ENCODE peak calls at places on chromosomes 2 and 18, in ten cellular contexts. D is A549; M is breast epithelium; E is right atrium auricular region; K is spleen; X is chondrocyte; O is CD4-positive, alpha-beta T cell; P is GM23338; C is AG09309; Y is upper lobe of right lung. B is an unnamed sample.

GRCh38 chr2:197883354-197884032 is 79.1 kb downstream of the PLCL1 start:
- DNase-seq in M (no peak), D (no peak), E (no peak), K (no peak), Y (no peak), C (no peak), P (no peak), O (no peak), X (no peak), B (no peak)

GRCh38 chr2:109261906-109262631 is 133.1 kb downstream of the SH3RF3 start:
- DNase-seq in P (no peak), O (no peak), C (no peak), K (peak), E (no peak), X (no peak), Y (peak), M (no peak), D (no peak), B (no peak)

GRCh38 chr2:233387667-233388528 is 33.6 kb downstream of the DGKD start:
- DNase-seq in K (no peak), X (peak), O (no peak), Y (peak), C (peak), E (peak), M (peak), D (peak), P (no peak), B (no peak)

GRCh38 chr18:61435064-61435652 is 101.9 kb downstream of the CDH20 start:
- DNase-seq in O (no peak), E (no peak), P (peak), Y (no peak), K (no peak), M (no peak), C (no peak), D (peak), X (no peak), B (no peak)

GRCh38 chr2:1976725-1977416 is 232.6 kb upstream of the PXDN start:
- DNase-seq in Y (no peak), E (peak), K (no peak), P (no peak), D (no peak), O (no peak), C (no peak), X (no peak), M (no peak), B (no peak)

GRCh38 chr2:179193759-179194394 is 70.8 kb downstream of the SESTD1 start:
- DNase-seq in O (no peak), M (no peak), D (no peak), P (peak), E (no peak), Y (no peak), X (no peak), K (no peak), C (no peak), B (no peak)

GRCh38 chr2:40511661-40512213 is 59.8 kb upstream of the SLC8A1 start:
- DNase-seq in Y (no peak), E (no peak), C (peak), O (no peak), M (no peak), P (peak), D (no peak), K (no peak), X (no peak), B (no peak)

GRCh38 chr18:77065221-77065981 is 67.2 kb downstream of the MBP start:
- DNase-seq in O (no peak), Y (peak), C (peak), D (peak), M (peak), E (peak), K (peak), P (no peak), X (no peak), B (no peak)

GRCh38 chr2:24233321-24233720 is 58.5 kb downstream of the FAM228A start:
- DNase-seq in D (no peak), K (no peak), M (no peak), Y (no peak), O (no peak), E (no peak), P (no peak), X (no peak), C (no peak), B (no peak)

GRCh38 chr2:85286913-85287312 is 40.9 kb downstream of the TGOLN2 start:
- DNase-seq in M (no peak), E (no peak), O (no peak), K (no peak), Y (no peak), X (no peak), D (no peak), P (no peak), C (no peak), B (no peak)

GRCh38 chr18:267380-267687 is 513 bp downstream of the THOC1 start:
- DNase-seq in P (peak), D (peak), E (no peak), O (no peak), C (no peak), Y (no peak), M (no peak), K (no peak), X (no peak), B (no peak)

GRCh38 chr18:44599409-44599808 is 81.3 kb upstream of the SETBP1 start:
- DNase-seq in K (no peak), C (no peak), D (no peak), P (peak), E (peak), X (no peak), M (peak), O (no peak), Y (no peak), B (no peak)

GRCh38 chr2:147689510-147689909 is 155.3 kb upstream of the ACVR2A start:
- DNase-seq in D (no peak), X (no peak), M (no peak), C (no peak), E (no peak), Y (no peak), P (no peak), O (no peak), K (no peak), B (no peak)

GRCh38 chr18:23259701-23260661 is 124.7 kb downstream of the CABLES1 start:
- DNase-seq in M (peak), Y (peak), O (no peak), X (no peak), E (peak), C (peak), D (no peak), K (peak), P (peak), B (no peak)

GRCh38 chr2:202577250-202578183 is 57.3 kb upstream of the FAM117B start:
- DNase-seq in C (no peak), X (no peak), E (no peak), Y (no peak), D (no peak), O (no peak), M (no peak), K (no peak), P (no peak), B (no peak)

GRCh38 chr2:121088251-121089004 is 196.6 kb downstream of the TFCP2L1 start:
- DNase-seq in E (no peak), O (no peak), P (no peak), X (peak), M (no peak), K (no peak), C (no peak), D (no peak), Y (no peak), B (no peak)

DNA sequence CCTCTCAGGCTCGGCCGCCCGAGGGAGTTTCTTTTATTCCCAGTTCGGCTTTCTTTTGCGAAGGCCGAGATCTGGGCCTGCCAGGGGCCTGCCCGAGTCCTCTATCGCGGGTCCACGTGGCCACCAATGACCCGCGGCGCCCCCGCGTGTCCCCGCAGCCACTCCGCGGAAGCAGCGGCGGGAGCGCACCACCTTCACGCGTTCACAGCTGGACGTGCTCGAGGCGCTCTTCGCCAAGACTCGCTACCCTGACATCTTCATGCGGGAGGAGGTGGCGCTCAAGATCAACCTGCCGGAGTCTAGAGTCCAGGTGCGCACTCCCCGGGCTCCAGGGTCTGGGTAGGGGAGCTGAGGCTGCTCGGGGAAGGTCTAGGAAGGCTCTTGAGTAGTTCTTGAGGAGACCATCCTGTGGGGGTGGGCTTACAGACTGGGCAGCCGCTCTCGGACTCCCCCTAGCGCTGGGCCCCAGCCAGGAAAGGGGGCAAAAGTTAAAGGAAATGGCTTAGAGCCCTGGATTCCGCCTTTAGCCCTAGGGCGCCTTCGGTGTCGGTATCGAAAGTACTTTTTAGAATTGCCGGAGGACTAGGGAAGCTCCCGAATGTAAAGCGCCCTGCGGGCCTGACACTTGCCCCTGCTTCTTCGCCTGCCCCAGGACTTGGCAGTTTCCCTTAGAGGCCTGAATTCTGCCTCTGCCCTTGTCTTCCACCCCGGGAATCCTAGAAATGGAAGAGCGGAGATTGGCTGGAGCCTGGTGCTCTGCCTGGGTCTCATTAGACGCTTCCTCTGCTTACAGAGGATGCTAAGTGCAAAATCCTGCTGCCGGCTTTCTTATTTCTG is 3.5 kb downstream of the OTX1 start:
- DNase-seq in M (no peak), K (no peak), Y (no peak), X (no peak), E (no peak), O (no peak), D (no peak), P (peak), C (no peak), B (peak)
- TF ChIP-seq CTCF in M (no peak), K (no peak), Y (peak), X (peak), E (no peak), O (no peak), D (no peak), P (peak), C (peak), B (peak)

GRCh38 chr18:54916507-54916906 is 42.8 kb downstream of the CCDC68 start:
- DNase-seq in K (no peak), Y (no peak), P (no peak), M (no peak), O (no peak), E (no peak), D (no peak), C (no peak), X (no peak), B (no peak)
- TF ChIP-seq CTCF in K (no peak), Y (no peak), P (peak), M (no peak), O (no peak), E (no peak), D (no peak), C (no peak), X (no peak), B (no peak)

DNA sequence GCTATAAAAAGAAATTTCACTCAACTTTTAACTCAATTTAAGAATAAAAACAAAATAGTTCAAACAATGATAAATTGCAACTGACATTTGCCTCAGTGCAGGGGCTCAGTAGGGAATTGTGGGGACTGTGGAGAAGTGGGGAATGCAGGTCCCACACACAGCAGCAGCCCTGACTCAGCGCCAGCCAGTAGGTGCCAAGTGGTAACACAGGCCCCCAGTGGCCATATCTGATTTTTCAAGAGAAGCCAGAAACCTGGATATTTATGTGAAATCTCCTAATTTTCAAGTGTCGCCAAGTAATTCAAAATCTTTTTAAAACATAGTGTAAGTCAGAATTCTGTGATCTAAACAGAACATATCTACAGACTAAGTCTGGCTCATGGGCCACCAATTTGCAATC is 186.3 kb downstream of the EN1 start:
- DNase-seq in X (no peak), E (no peak), P (peak), C (no peak), D (no peak), Y (no peak), M (no peak), K (no peak), O (no peak), B (no peak)
- TF ChIP-seq CTCF in X (peak), E (no peak), P (no peak), C (no peak), D (no peak), Y (no peak), M (no peak), K (no peak), O (no peak), B (no peak)

GRCh38 chr2:222833410-222833809 is 27.4 kb upstream of the ACSL3 start:
- DNase-seq in E (no peak), O (no peak), K (no peak), Y (no peak), P (no peak), M (no peak), C (no peak), X (no peak), D (no peak), B (no peak)
- TF ChIP-seq CTCF in E (no peak), O (no peak), K (no peak), Y (no peak), P (no peak), M (no peak), C (no peak), X (no peak), D (no peak), B (no peak)

GRCh38 chr2:33599175-33599942 is at the start of gene FAM98A:
- DNase-seq in Y (peak), M (peak), D (peak), P (peak), C (peak), K (peak), O (peak), E (peak), X (peak), B (peak)
- TF ChIP-seq CTCF in Y (peak), M (no peak), D (no peak), P (peak), C (no peak), K (peak), O (no peak), E (no peak), X (peak), B (peak)

GRCh38 chr18:32891130-32891529 is 118.3 kb upstream of the KLHL14 start:
- DNase-seq in D (no peak), M (no peak), P (no peak), K (no peak), C (no peak), Y (no peak), E (no peak), O (no peak), X (no peak), B (no peak)

GRCh38 chr18:32891797-32892196 is 119.0 kb upstream of the KLHL14 start:
- DNase-seq in E (no peak), P (no peak), C (no peak), X (no peak), M (no peak), Y (no peak), O (no peak), D (no peak), K (no peak), B (no peak)

GRCh38 chr18:32889620-32890593 is 117.1 kb upstream of the KLHL14 start:
- DNase-seq in Y (no peak), X (no peak), E (no peak), K (no peak), P (peak), D (no peak), M (no peak), C (no peak), O (no peak), B (no peak)

GRCh38 chr18:32896781-32897547 is 124.1 kb upstream of the KLHL14 start:
- DNase-seq in E (no peak), D (no peak), Y (no peak), X (no peak), K (no peak), P (peak), C (no peak), O (no peak), M (no peak), B (no peak)

GRCh38 chr18:32893915-32894314 is 121.1 kb upstream of the KLHL14 start:
- DNase-seq in D (peak), O (no peak), C (no peak), X (no peak), K (no peak), P (peak), E (no peak), M (no peak), Y (no peak), B (no peak)
- TF ChIP-seq CTCF in D (no peak), O (no peak), C (peak), X (peak), K (peak), P (peak), E (no peak), M (no peak), Y (no peak), B (peak)

GRCh38 chr18:56307771-56308170 is 330.6 kb downstream of the TXNL1 start:
- DNase-seq in O (no peak), E (no peak), D (no peak), Y (no peak), K (no peak), M (no peak), C (no peak), X (no peak), P (no peak), B (no peak)

GRCh38 chr18:56309104-56309503 is 329.3 kb downstream of the TXNL1 start:
- DNase-seq in K (no peak), E (no peak), M (no peak), O (no peak), P (no peak), C (no peak), Y (no peak), D (no peak), X (no peak), B (no peak)

GRCh38 chr18:56306793-56307192 is 331.6 kb downstream of the TXNL1 start:
- DNase-seq in E (no peak), Y (no peak), P (no peak), K (no peak), C (no peak), M (no peak), X (no peak), D (no peak), O (no peak), B (no peak)

GRCh38 chr18:56305583-56305982 is 332.8 kb downstream of the TXNL1 start:
- DNase-seq in D (no peak), C (no peak), M (no peak), Y (no peak), K (no peak), X (no peak), E (no peak), P (no peak), O (no peak), B (no peak)

DNA sequence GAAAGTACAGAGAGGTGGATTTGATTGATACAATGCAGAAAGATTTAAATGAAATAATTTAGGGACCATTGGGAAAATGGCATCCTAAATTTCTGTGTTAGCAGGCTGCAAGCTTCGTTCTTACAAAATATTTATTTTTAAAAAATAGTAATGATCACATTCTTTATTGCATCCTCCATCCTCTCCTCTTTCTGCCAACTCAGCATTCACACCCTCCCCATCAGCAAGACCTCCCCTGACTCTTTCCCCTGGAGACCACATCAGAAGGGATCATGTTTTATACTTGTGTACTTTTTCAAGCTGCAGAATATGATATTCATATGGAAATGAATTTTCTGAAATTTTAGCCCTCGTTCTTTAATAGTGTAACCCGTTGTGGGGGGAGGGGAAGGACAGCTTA is 331.0 kb downstream of the TXNL1 start:
- DNase-seq in P (no peak), C (no peak), D (no peak), O (no peak), X (no peak), Y (no peak), M (no peak), K (no peak), E (no peak), B (no peak)
- TF ChIP-seq CTCF in P (no peak), C (no peak), D (no peak), O (no peak), X (no peak), Y (no peak), M (no peak), K (no peak), E (no peak), B (no peak)

DNA sequence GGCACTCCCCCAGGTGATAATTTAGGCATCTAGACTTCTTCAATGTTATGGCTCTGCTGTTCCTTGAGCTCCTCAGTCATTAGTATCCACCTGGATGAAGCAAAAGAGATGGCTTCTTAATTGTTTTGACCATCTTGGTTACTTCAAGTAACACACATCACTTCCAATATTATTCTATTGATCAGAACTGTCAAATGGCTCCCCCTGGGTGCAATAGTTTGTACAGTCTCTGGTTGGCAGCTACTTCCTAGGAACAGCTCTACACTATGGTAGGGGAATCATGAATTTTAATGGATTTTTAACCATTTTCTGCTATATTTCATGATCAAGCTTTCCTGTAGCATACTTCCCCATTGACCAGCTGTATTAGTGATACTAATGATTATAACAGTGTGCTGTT is 157.0 kb downstream of the NYAP2 start:
- DNase-seq in K (no peak), D (no peak), X (no peak), E (no peak), Y (no peak), C (no peak), O (no peak), P (peak), M (no peak), B (no peak)
- TF ChIP-seq CTCF in K (no peak), D (no peak), X (no peak), E (no peak), Y (no peak), C (no peak), O (no peak), P (peak), M (no peak), B (peak)

GRCh38 chr2:132416996-132417395 is 391 bp downstream of the GPR39 start:
- DNase-seq in C (no peak), P (no peak), X (no peak), Y (peak), M (no peak), O (no peak), D (peak), E (no peak), K (no peak), B (no peak)
- TF ChIP-seq CTCF in C (no peak), P (peak), X (no peak), Y (no peak), M (no peak), O (no peak), D (peak), E (no peak), K (no peak), B (no peak)

GRCh38 chr2:41764919-41765318 is 282.9 kb upstream of the PKDCC start:
- DNase-seq in D (no peak), C (no peak), X (no peak), O (no peak), E (no peak), M (no peak), K (no peak), P (no peak), Y (no peak), B (no peak)
- TF ChIP-seq CTCF in D (no peak), C (no peak), X (no peak), O (no peak), E (no peak), M (no peak), K (no peak), P (peak), Y (no peak), B (no peak)